ENCODE peak calls at places on chromosomes 5 and 9, in four cellular contexts. I is posterior cingulate gyrus, Y is Calu3, H is A549. J is an unnamed sample.

GRCh38 chr9:129253820-129254381 is 75.8 kb upstream of the IER5L start:
- DNase-seq in Y (no peak), H (no peak), I (peak), J (no peak)

GRCh38 chr9:127644943-127645342 is 32.9 kb downstream of the STXBP1 start:
- DNase-seq in Y (no peak), I (no peak), H (no peak), J (no peak)

GRCh38 chr9:34572092-34572491 is 17.4 kb downstream of the CNTFR start:
- DNase-seq in Y (no peak), H (peak), I (no peak), J (no peak)

GRCh38 chr5:195401-196160 is 4.3 kb downstream of the LRRC14B start:
- DNase-seq in I (peak), H (no peak), Y (no peak), J (no peak)

GRCh38 chr9:137430723-137431415 is 7.7 kb downstream of the NOXA1 start:
- DNase-seq in I (peak), H (no peak), Y (no peak), J (no peak)

GRCh38 chr5:72661405-72661804 is 154.2 kb upstream of the ZNF366 start:
- DNase-seq in Y (peak), I (no peak), H (peak), J (no peak)

GRCh38 chr5:175444060-175444904 is at the start of gene DRD1:
- DNase-seq in I (peak), Y (peak), H (peak), J (peak)

GRCh38 chr9:20728493-20729220 is 44.6 kb downstream of the FOCAD start:
- DNase-seq in H (peak), Y (no peak), I (no peak), J (no peak)

GRCh38 chr9:134944916-134945315 is 27.2 kb upstream of the FCN1 start:
- DNase-seq in I (peak), Y (no peak), H (no peak), J (no peak)

GRCh38 chr9:135526730-135527571 is 5.7 kb downstream of the LCN1 start:
- DNase-seq in Y (no peak), H (peak), I (peak), J (no peak)

GRCh38 chr5:124599048-124599973 is 147.1 kb downstream of the ZNF608 start:
- DNase-seq in Y (peak), I (no peak), H (peak), J (peak)

GRCh38 chr5:152331006-152331405 is 74.1 kb downstream of the NMUR2 start:
- DNase-seq in H (no peak), I (no peak), Y (no peak), J (no peak)

GRCh38 chr5:142685418-142686209 is at the start of gene FGF1:
- DNase-seq in I (peak), Y (no peak), H (no peak), J (no peak)

GRCh38 chr9:112700080-112700479 is 17.8 kb downstream of the INIP start:
- DNase-seq in Y (no peak), H (no peak), I (no peak), J (no peak)

GRCh38 chr9:93713716-93714115 is 137.3 kb downstream of the PHF2 start:
- DNase-seq in H (no peak), I (peak), Y (no peak), J (peak)

GRCh38 chr9:86368871-86369521 is 14.8 kb upstream of the TUT7 start:
- DNase-seq in H (no peak), Y (no peak), I (no peak), J (peak)

GRCh38 chr9:109604788-109605187 is 106.7 kb upstream of the PTPN3 start:
- DNase-seq in H (no peak), Y (no peak), I (no peak), J (no peak)

GRCh38 chr5:75434107-75434506 is 77.3 kb downstream of the CERT1 start:
- DNase-seq in Y (no peak), I (no peak), H (no peak), J (no peak)

GRCh38 chr5:143635146-143635752 is 176.7 kb upstream of the HMHB1 start:
- DNase-seq in H (peak), I (no peak), Y (peak), J (no peak)

GRCh38 chr5:161846731-161847130 is 1.2 kb upstream of the GABRA1 start:
- DNase-seq in H (peak), Y (no peak), I (no peak), J (no peak)

GRCh38 chr9:106228861-106229260 is 534.5 kb downstream of the TMEM38B start:
- DNase-seq in I (peak), Y (no peak), H (no peak), J (no peak)

GRCh38 chr5:148382961-148383360 is 797 bp upstream of the FBXO38 start:
- DNase-seq in Y (no peak), I (no peak), H (no peak), J (no peak)

GRCh38 chr9:99085949-99086948 is 18.7 kb upstream of the TGFBR1 start:
- DNase-seq in I (no peak), H (no peak), Y (no peak), J (no peak)

GRCh38 chr9:4887556-4887955 is 94.8 kb downstream of the RCL1 start:
- DNase-seq in H (no peak), I (no peak), Y (no peak), J (no peak)

GRCh38 chr9:130837002-130837511 is 2.0 kb downstream of the ABL1 start:
- DNase-seq in H (peak), I (no peak), Y (no peak), J (no peak)

GRCh38 chr5:33180900-33181299 is 259.9 kb upstream of the TARS1 start:
- DNase-seq in I (no peak), H (peak), Y (peak), J (peak)

GRCh38 chr5:76372320-76373054 is 30.6 kb upstream of the IQGAP2 start:
- DNase-seq in Y (peak), I (no peak), H (peak), J (peak)

GRCh38 chr5:41193462-41194166 is 19.7 kb downstream of the C6 start:
- DNase-seq in I (peak), H (peak), Y (peak), J (no peak)

GRCh38 chr9:120366646-120367019 is 213.3 kb downstream of the CDK5RAP2 start:
- DNase-seq in Y (peak), I (no peak), H (peak), J (peak)

GRCh38 chr9:35933525-35934067 is 24.3 kb downstream of the SPAAR start:
- DNase-seq in Y (no peak), H (no peak), I (no peak), J (no peak)

GRCh38 chr9:80948107-80948506 is 741.2 kb downstream of the TLE1 start:
- DNase-seq in H (no peak), I (no peak), Y (no peak), J (no peak)

GRCh38 chr5:125295405-125295872 is 549.0 kb upstream of the ZNF608 start:
- DNase-seq in Y (no peak), I (no peak), H (no peak), J (no peak)

GRCh38 chr5:154587123-154587725 is 109.2 kb upstream of the HAND1 start:
- DNase-seq in I (no peak), H (peak), Y (no peak), J (no peak)

GRCh38 chr5:1378096-1378495 is 33.2 kb upstream of the CLPTM1L start:
- DNase-seq in I (peak), H (no peak), Y (no peak), J (no peak)

GRCh38 chr9:107375651-107376369 is 92.7 kb downstream of the RAD23B start:
- DNase-seq in H (no peak), Y (no peak), I (no peak), J (no peak)

J was measured in SW480.